ENCODE peak calls at places on chromosome 2, in nine cellular contexts. H is EL; N is stimulated activated CD8-positive, alpha-beta memory T cell treated with anti-CD3 and anti-CD28 coated beads, Interleukin-15, amount 100 ng/mL, for 24 hours; G is A172; I is IMR-90; O is RWPE2; M is kidney glomerular epithelial cell; T is Kasumi-1; U is activated CD8-positive, alpha-beta memory T cell treated with anti-CD3 and anti-CD28 coated beads for 24 hours. V is an unnamed sample.

GRCh38 chr2:27095745-27096651 is 9.4 kb downstream of the KHK start:
- DNase-seq in T (peak), N (no peak), I (peak), H (peak), G (peak), O (no peak), M (peak), U (peak), V (peak)

GRCh38 chr2:6073260-6074141 is 381.3 kb downstream of the SOX11 start:
- DNase-seq in N (no peak), T (no peak), I (peak), O (no peak), U (no peak), H (no peak), G (peak), M (peak), V (no peak)

GRCh38 chr2:168311265-168311925 is 64.0 kb upstream of the STK39 start:
- DNase-seq in O (no peak), T (no peak), I (no peak), G (no peak), N (no peak), M (no peak), U (no peak), H (no peak), V (no peak)

GRCh38 chr2:233953106-233953801 is 36.1 kb downstream of the TRPM8 start:
- DNase-seq in O (no peak), U (no peak), M (no peak), H (no peak), N (no peak), G (no peak), I (no peak), T (no peak), V (no peak)

GRCh38 chr2:174013310-174013751 is 48.2 kb upstream of the SP3 start:
- DNase-seq in M (no peak), I (no peak), T (no peak), U (no peak), O (no peak), N (no peak), H (peak), G (no peak), V (peak)

GRCh38 chr2:214232266-214232665 is 178.6 kb upstream of the VWC2L start:
- DNase-seq in H (peak), I (peak), G (no peak), N (no peak), M (peak), U (no peak), O (no peak), T (no peak), V (no peak)

GRCh38 chr2:23386422-23387220 is 1.6 kb downstream of the KLHL29 start:
- DNase-seq in O (no peak), G (no peak), I (no peak), M (no peak), T (no peak), H (peak), N (no peak), U (peak), V (peak)

GRCh38 chr2:29323301-29323700 is 208.1 kb downstream of the CLIP4 start:
- DNase-seq in T (no peak), N (no peak), H (no peak), I (no peak), O (no peak), U (no peak), M (no peak), G (no peak), V (no peak)

GRCh38 chr2:235920216-235920615 is 248.0 kb downstream of the GBX2 start:
- DNase-seq in H (no peak), G (no peak), M (no peak), U (no peak), O (no peak), N (no peak), T (no peak), I (no peak), V (no peak)

GRCh38 chr2:24917086-24917485 is 3.0 kb downstream of the ADCY3 start:
- DNase-seq in H (peak), M (no peak), T (no peak), U (peak), O (no peak), G (no peak), I (no peak), N (no peak), V (no peak)

GRCh38 chr2:219104107-219105050 is 43.7 kb upstream of the IHH start:
- DNase-seq in U (no peak), N (no peak), T (peak), O (no peak), H (peak), I (peak), M (peak), G (peak), V (no peak)

GRCh38 chr2:19746611-19747309 is 155.0 kb downstream of the TTC32 start:
- DNase-seq in I (peak), H (peak), U (no peak), M (no peak), O (no peak), G (peak), N (no peak), T (no peak), V (peak)

GRCh38 chr2:215729985-215730620 is 283.2 kb downstream of the MREG start:
- DNase-seq in M (no peak), T (no peak), O (no peak), U (no peak), N (no peak), H (peak), G (no peak), I (peak), V (no peak)

GRCh38 chr2:222303828-222304736 is 5.3 kb upstream of the PAX3 start:
- DNase-seq in G (no peak), N (no peak), T (no peak), I (no peak), O (no peak), M (no peak), H (no peak), U (no peak), V (peak)

GRCh38 chr2:205902041-205902898 is 183.7 kb downstream of the INO80D start:
- DNase-seq in H (peak), G (peak), M (no peak), N (no peak), O (no peak), I (peak), U (no peak), T (no peak), V (no peak)

GRCh38 chr2:179332903-179333302 is 68.3 kb upstream of the SESTD1 start:
- DNase-seq in G (peak), O (no peak), U (no peak), M (no peak), T (no peak), N (no peak), H (peak), I (peak), V (no peak)

V was measured in upper lobe of left lung.